ENCODE peak calls at places on chromosome 19, in five cellular contexts. Q, G, K, V and I are unnamed samples.

GRCh38 chr19:17385878-17386611 is 8.0 kb downstream of the CCDC194 start:
- DNase-seq in V (peak; percentile 66), G (peak; percentile 81), Q (no peak), K (no peak), I (peak; percentile 68)

GRCh38 chr19:10683582-10683981 is 17.7 kb upstream of the QTRT1 start:
- DNase-seq in Q (no peak), V (no peak), K (no peak), G (no peak), I (no peak)

GRCh38 chr19:44648536-44649370 is 5.0 kb downstream of the PVR start:
- DNase-seq in G (peak; percentile 88), K (no peak), V (peak; percentile 71), Q (no peak), I (no peak)

GRCh38 chr19:57642396-57643046 is 9.6 kb downstream of the ZNF211 start:
- DNase-seq in V (no peak), K (no peak), Q (no peak), G (no peak), I (no peak)

GRCh38 chr19:17333611-17334413 is 843 bp downstream of the ANO8 start:
- DNase-seq in Q (peak; percentile 76), V (peak; percentile 91), G (peak; percentile 65), K (peak; percentile 70), I (peak; percentile 94)

GRCh38 chr19:55036058-55036457 is 2.0 kb downstream of the GP6 start:
- DNase-seq in K (no peak), G (no peak), Q (no peak), V (no peak), I (no peak)

GRCh38 chr19:4369109-4369887 is 25.9 kb downstream of the MPND start:
- DNase-seq in K (peak; percentile 51), G (no peak), Q (peak; percentile 82), V (peak; percentile 63), I (no peak)

GRCh38 chr19:19997656-19998268 is 41.5 kb downstream of the ZNF682 start:
- DNase-seq in V (peak; percentile 45), G (peak; percentile 16), Q (no peak), K (no peak), I (peak; percentile 49)

GRCh38 chr19:1665565-1666047 is 13.2 kb upstream of the TCF3 start:
- DNase-seq in K (no peak), V (no peak), G (no peak), Q (no peak), I (no peak)

GRCh38 chr19:13134626-13135025 is 15.5 kb downstream of the STX10 start:
- DNase-seq in K (no peak), G (no peak), Q (no peak), V (peak; percentile 21), I (no peak)

GRCh38 chr19:18513868-18514267 is 8.0 kb downstream of the ELL start:
- DNase-seq in V (peak; percentile 53), K (no peak), G (no peak), Q (peak; percentile 87), I (no peak)

GRCh38 chr19:15790096-15790495 is 2.6 kb downstream of the OR10H5 start:
- DNase-seq in V (no peak), G (no peak), Q (no peak), K (no peak), I (no peak)

GRCh38 chr19:32652893-32653625 is 21.9 kb downstream of the ANKRD27 start:
- DNase-seq in K (no peak), Q (no peak), V (no peak), G (no peak), I (no peak)

DNA sequence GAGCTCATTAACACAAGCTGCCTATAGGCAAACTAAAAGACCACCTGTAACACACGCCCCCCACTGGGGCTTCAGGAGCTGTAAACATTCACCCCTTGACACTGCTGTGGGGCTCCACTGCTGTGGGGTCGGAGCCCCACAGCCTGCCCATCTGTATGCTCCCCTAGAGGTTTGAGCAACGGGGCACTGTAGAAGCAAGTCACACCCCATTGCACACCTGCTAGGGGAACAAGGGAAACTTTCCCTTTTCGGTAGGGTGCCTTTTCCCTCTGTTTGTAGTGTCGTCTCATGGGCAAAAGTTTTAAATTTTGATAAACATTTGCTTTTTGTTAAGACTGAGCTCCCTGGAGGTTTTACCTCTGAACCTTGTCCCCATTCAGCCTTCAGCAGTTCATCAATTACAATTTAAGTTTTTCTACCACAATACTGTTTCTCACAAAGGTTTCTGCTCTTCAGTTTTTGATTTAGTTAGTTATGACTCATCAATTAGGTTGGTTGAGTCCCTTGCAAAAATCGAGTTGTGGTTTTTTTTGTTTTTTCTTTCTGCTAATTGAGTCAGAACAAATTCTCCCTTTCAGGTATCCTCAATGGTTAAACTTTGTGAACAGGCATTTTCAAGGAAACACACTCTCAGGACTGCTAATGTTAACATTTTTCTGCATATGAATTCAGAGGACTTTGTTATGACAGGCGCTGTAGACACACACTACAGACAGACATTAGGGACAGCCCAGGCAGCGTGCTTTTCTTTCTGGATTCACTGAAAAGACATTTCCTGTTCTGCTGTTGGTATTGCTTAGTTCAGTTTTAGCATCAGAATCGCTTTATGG is 35.1 kb downstream of the ZNF433 start:
- DNase-seq in Q (no peak), G (peak; percentile 39), V (peak; percentile 56), K (no peak), I (peak; percentile 17)
- H3K4me3 ChIP-seq in Q (no peak overlapping the region), G (no peak overlapping the region), V (no peak overlapping the region), K (no peak overlapping the region), I (no peak overlapping the region)

GRCh38 chr19:46926201-46927071 is 65.6 kb downstream of the ARHGAP35 start:
- DNase-seq in Q (no peak), V (no peak), K (no peak), G (peak; percentile 73), I (peak; percentile 51)

GRCh38 chr19:46922465-46922864 is 61.7 kb downstream of the ARHGAP35 start:
- DNase-seq in Q (no peak), V (no peak), K (no peak), G (no peak), I (no peak)

GRCh38 chr19:46925548-46925950 is 64.8 kb downstream of the ARHGAP35 start:
- DNase-seq in Q (no peak), G (no peak), V (peak; percentile 45), K (no peak), I (no peak)

GRCh38 chr19:46927106-46927505 is 66.3 kb downstream of the ARHGAP35 start:
- DNase-seq in Q (no peak), K (no peak), G (no peak), V (no peak), I (no peak)

DNA sequence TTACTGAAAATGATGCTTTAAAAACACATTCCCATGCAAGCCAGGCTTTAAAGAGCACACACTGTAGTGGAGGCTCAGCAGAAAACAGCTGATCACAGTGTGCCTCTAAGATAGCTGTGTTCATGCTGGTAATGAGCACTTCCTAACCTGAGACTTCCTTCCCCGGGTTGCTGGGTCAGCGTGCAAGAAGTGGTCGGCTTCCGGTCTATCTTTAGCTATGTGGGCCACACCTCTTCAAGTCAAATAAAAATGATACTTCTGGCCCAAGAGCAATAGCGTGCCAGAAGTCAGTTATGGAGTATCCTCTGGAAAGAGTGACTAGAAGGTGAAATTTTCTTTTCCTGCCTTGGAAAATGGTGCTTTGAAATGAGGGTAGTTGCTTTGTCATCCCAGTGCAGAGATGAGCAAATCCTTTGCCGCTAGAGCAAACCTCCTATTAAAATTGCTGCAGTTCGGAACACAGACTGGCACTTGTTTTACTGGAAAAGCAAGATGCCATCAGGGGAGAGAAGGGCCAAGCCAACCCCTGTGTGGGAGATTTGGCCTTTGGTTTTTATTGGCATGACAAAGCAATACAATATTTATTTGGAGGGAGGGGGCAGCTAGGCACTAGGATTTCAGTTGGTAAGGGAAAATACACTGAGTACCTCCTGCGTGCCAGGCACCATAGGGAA is 64.2 kb downstream of the ARHGAP35 start:
- DNase-seq in K (no peak), Q (no peak), G (no peak), V (peak; percentile 79), I (no peak)
- H3K4me3 ChIP-seq in K (no peak overlapping the region), Q (peak overlapping the region; percentile 12), G (no peak overlapping the region), V (peak overlapping the region; percentile 7), I (no peak overlapping the region)

DNA sequence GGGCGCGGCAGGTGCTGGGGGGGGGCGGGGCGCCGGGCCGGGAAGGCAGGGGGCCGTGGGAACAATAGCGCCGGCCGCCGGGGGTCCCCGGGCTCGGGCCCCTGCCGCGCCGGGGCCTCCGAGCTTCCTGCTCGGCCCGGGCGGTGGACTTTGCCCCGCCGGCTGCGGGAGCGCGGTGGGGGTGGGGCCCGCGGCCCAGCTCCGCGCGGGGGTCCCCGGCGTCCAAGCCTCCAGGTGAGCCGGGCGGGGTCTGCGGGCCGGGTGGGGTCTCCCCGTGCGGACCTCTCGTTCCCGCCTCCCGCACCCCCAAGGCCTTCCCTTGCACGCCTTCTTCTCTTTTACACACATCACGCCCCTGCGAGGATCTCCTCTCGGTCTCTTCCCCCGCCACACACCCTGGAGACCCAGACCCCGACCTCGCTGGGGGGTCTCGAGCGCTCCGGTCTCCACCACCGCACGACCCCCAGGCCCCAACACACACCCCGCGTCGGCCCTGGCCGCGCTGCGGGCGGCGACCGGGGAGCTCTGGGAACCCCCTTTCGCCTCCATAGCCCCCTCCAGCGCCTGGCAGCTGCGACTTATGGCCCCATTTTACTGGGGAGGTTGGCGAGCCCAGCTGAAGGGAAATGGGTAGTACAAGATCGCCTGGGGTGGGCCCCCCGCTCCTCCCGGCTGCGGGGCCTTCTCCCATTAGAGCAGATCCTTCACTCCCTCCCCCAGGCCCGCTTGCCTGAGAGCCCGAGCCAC is 701 bp downstream of the CAMSAP3 start:
- DNase-seq in Q (no peak), V (no peak), G (no peak), K (no peak), I (no peak)
- H3K4me3 ChIP-seq in Q (peak overlapping the region; percentile 56), V (no peak overlapping the region), G (no peak overlapping the region), K (peak overlapping the region; percentile 57), I (no peak overlapping the region)

GRCh38 chr19:40134866-40135265 is 44.1 kb upstream of the ZNF780A start:
- DNase-seq in Q (no peak), V (no peak), K (no peak), G (no peak), I (no peak)
- H3K4me3 ChIP-seq in Q (no peak overlapping the region), V (no peak overlapping the region), K (no peak overlapping the region), G (no peak overlapping the region), I (no peak overlapping the region)

DNA sequence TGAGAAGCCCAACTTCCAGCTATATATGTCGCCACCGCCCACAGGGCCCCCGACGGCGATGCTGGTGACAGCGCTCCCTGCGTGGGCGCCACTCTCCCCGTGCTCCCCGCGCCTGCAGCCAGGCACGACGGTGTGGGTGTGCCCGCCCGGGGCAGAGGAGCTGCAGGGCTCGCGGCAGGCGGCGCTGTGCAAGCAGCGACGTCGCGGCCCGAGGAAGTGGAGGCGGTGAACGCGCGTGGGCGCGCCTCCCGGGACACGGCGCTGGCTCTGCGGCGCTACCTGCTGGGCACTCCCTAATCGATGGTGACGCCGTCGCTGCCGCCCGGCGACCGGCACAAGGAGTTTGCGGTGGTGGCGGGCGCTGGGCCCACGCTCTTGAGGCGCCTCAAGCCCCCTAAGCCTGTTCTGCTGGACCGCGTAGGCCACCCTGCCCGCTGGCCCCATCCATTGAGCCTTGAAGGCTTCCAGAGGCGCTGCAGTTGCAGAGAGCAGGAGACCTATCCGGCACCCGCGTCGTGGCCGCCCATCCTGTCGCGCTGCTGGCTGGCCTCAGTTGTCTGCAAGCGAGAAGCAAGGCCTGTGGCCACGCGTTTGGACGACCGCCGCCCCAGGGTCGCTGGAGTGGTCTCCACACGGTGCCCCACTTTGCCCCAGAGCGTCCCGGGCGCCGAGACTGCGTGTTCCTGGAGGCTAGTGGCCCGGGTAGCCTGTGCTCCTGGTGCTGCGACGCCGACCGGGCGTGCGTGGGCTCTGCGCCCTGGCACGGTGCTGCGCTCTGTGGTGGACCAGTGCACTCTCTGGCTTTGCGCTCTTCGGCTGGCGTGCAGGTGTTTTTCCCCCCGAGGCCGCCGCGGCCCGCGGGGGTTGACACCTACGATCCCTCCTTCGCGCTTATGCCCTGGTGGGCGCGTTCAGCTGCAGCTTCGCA is 23.1 kb downstream of the LRFN3 start:
- DNase-seq in Q (no peak), V (peak; percentile 68), G (peak; percentile 51), K (no peak), I (no peak)
- H3K4me3 ChIP-seq in Q (peak overlapping the region; percentile 21), V (peak overlapping the region; percentile 29), G (no peak overlapping the region), K (no peak overlapping the region), I (no peak overlapping the region)